ENCODE peak calls at places on chromosomes 5 and 9, in four cellular contexts. Q, Z, G and K are unnamed samples.

GRCh38 chr5:43301653-43302091 is 11.5 kb downstream of the HMGCS1 start:
- DNase-seq in G (no peak), Z (no peak), Q (no peak), K (no peak)

GRCh38 chr5:74028976-74029375 is 403.0 kb downstream of the ARHGEF28 start:
- DNase-seq in G (no peak), Q (no peak), Z (no peak), K (no peak)

GRCh38 chr9:129968690-129969485 is 74.1 kb downstream of the FNBP1 start:
- DNase-seq in Z (peak; percentile 47), Q (no peak), G (no peak), K (peak; percentile 85)

GRCh38 chr9:33127881-33128280 is 39.3 kb downstream of the B4GALT1 start:
- DNase-seq in Q (no peak), Z (no peak), G (no peak), K (no peak)

GRCh38 chr5:85614482-85614881 is 1003.3 kb upstream of the COX7C start:
- DNase-seq in Z (no peak), G (no peak), Q (no peak), K (no peak)

GRCh38 chr5:91296691-91297143 is 86.4 kb downstream of the ARRDC3 start:
- DNase-seq in G (no peak), Z (peak; percentile 44), Q (no peak), K (no peak)

GRCh38 chr9:14343948-14344547 is 30.1 kb upstream of the NFIB start:
- DNase-seq in Z (peak; percentile 33), G (no peak), Q (no peak), K (no peak)

GRCh38 chr9:31776471-31776870 is 608.0 kb upstream of the ACO1 start:
- DNase-seq in Q (no peak), G (no peak), Z (no peak), K (no peak)

GRCh38 chr9:137025120-137025966 is 2.7 kb downstream of the ABCA2 start:
- DNase-seq in Q (no peak), G (no peak), Z (no peak), K (no peak)

GRCh38 chr5:174159327-174160247 is 114.1 kb downstream of the NSG2 start:
- DNase-seq in Z (peak; percentile 76), Q (no peak), G (no peak), K (peak; percentile 38)

GRCh38 chr9:129183495-129184308 is 5.6 kb upstream of the IER5L start:
- DNase-seq in Z (peak; percentile 48), G (no peak), Q (no peak), K (no peak)

GRCh38 chr5:180389252-180390101 is 36.3 kb upstream of the GFPT2 start:
- DNase-seq in Z (no peak), G (no peak), Q (no peak), K (no peak)

GRCh38 chr5:149002053-149002452 is 60.8 kb downstream of the SH3TC2 start:
- DNase-seq in Z (peak; percentile 76), G (no peak), Q (no peak), K (peak; percentile 94)

GRCh38 chr5:68053202-68053601 is 162.4 kb upstream of the PIK3R1 start:
- DNase-seq in G (no peak), Q (no peak), Z (no peak), K (peak; percentile 20)

GRCh38 chr5:54900906-54901725 is 84.3 kb downstream of the ESM1 start:
- DNase-seq in Q (peak; percentile 74), G (no peak), Z (no peak), K (no peak)

GRCh38 chr5:67201897-67202549 is 5.4 kb upstream of the CD180 start:
- DNase-seq in G (no peak), Z (no peak), Q (no peak), K (no peak)

GRCh38 chr5:35859101-35859661 is 2.5 kb downstream of the IL7R start:
- DNase-seq in Q (no peak), G (peak; percentile 73), Z (no peak), K (no peak)

GRCh38 chr9:34783951-34784487 is 74.1 kb upstream of the CCL21 start:
- DNase-seq in Q (no peak), Z (no peak), G (no peak), K (no peak)

GRCh38 chr5:31362931-31363568 is 168.8 kb downstream of the DROSHA start:
- DNase-seq in Z (no peak), Q (no peak), G (no peak), K (no peak)

GRCh38 chr5:43601454-43602260 is 1.3 kb upstream of the NNT start:
- DNase-seq in G (no peak), Q (no peak), Z (no peak), K (peak; percentile 21)

GRCh38 chr9:98074119-98074990 is 17.8 kb downstream of the NANS start:
- DNase-seq in Z (peak; percentile 55), G (peak; percentile 60), Q (peak; percentile 52), K (peak; percentile 64)

GRCh38 chr5:91928751-91929521 is 545.8 kb upstream of the ARRDC3 start:
- DNase-seq in Q (no peak), Z (peak; percentile 11), G (no peak), K (peak; percentile 30)

GRCh38 chr5:78771260-78772240 is 123.0 kb upstream of the LHFPL2 start:
- DNase-seq in G (no peak), Z (no peak), Q (no peak), K (no peak)

GRCh38 chr9:113854310-113854709 is 21.8 kb upstream of the ZNF618 start:
- DNase-seq in Q (no peak), G (no peak), Z (no peak), K (peak; percentile 64)

GRCh38 chr5:174834081-174834480 is 109.7 kb downstream of the MSX2 start:
- DNase-seq in Z (no peak), Q (no peak), G (no peak), K (no peak)

GRCh38 chr9:19117039-19117716 is 10.1 kb downstream of the PLIN2 start:
- DNase-seq in Q (no peak), G (no peak), Z (no peak), K (no peak)

GRCh38 chr5:101590384-101590783 is 687.3 kb upstream of the ST8SIA4 start:
- DNase-seq in Q (no peak), Z (no peak), G (no peak), K (no peak)

GRCh38 chr9:27181381-27181780 is 72.4 kb downstream of the TEK start:
- DNase-seq in G (no peak), Z (no peak), Q (no peak), K (peak; percentile 61)

GRCh38 chr9:108812388-108812787 is 43.4 kb downstream of the ACTL7B start:
- DNase-seq in Z (no peak), Q (no peak), G (no peak), K (no peak)

GRCh38 chr5:136132087-136132486 is 558 bp upstream of the SMAD5 start:
- DNase-seq in G (no peak), Q (peak; percentile 25), Z (peak; percentile 19), K (peak; percentile 15)

GRCh38 chr9:110750272-110750671 is 81.7 kb downstream of the MUSK start:
- DNase-seq in Q (peak; percentile 72), G (no peak), Z (no peak), K (no peak)

GRCh38 chr9:135605238-135605781 is 34.0 kb downstream of the GLT6D1 start:
- DNase-seq in Z (no peak), Q (peak; percentile 4), G (no peak), K (no peak)

GRCh38 chr5:123107343-123108240 is 18.6 kb downstream of the PRDM6 start:
- DNase-seq in Z (no peak), G (no peak), Q (no peak), K (no peak)

GRCh38 chr5:56633950-56634349 is 181.4 kb upstream of the MAP3K1 start:
- DNase-seq in G (no peak), Q (no peak), Z (no peak), K (no peak)

GRCh38 chr5:95272530-95272929 is 12.4 kb downstream of the MCTP1 start:
- DNase-seq in G (no peak), Z (no peak), Q (no peak), K (no peak)

GRCh38 chr5:37837101-37838032 is 2.5 kb downstream of the GDNF start:
- DNase-seq in Z (peak; percentile 69), G (peak; percentile 12), Q (peak; percentile 80), K (peak; percentile 79)

GRCh38 chr5:77272206-77272605 is 61.7 kb downstream of the PDE8B start:
- DNase-seq in Z (no peak), G (no peak), Q (no peak), K (no peak)

GRCh38 chr9:120235081-120235480 is 344.9 kb downstream of the CDK5RAP2 start:
- DNase-seq in Q (no peak), Z (no peak), G (no peak), K (no peak)

DNA sequence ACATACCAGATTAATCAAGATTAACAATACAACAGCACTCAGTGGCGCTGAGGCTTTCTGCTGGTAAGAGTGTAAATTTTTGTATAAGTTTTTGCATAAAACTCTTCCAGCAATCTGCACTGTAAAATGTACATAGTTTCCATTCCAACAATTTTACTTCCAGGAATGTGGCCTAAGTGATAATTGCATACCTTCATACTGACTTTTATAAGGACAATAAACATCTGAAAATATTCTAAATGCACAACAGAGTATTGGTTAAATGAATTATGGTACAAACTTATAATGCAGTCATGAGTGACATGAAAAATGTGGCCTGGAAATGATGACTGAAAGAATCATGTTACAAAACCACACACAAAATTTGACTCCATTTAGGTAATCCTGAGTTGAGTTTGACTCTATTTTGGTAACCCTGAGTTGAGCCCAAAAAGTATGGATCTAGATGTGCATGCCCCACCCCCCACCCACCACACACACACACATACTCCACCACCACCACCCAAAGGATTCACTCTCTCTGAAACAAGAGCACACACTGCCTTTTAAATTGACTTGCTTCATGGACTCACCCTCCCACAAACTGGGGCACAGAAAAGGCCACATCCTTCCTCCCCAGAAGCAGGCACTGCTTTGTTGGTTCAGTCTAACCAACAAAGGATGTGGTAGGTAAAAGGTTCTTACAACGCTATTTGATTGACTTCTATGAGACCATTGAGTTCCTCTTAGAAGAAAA is 137.6 kb downstream of the SUSD1 start:
- DNase-seq in Q (no peak), G (peak; percentile 90), Z (no peak), K (no peak)
- H3K27ac ChIP-seq in Q (no peak overlapping the region), G (no peak overlapping the region), Z (peak overlapping the region; percentile 59), K (no peak overlapping the region)

GRCh38 chr9:102631559-102631958 is 363.6 kb upstream of the CYLC2 start:
- DNase-seq in G (no peak), Q (no peak), Z (peak; percentile 27), K (no peak)
- H3K9me3 ChIP-seq in G (no peaks in the 10 kb centered on the region), Q (no peaks in the 10 kb centered on the region), Z (peaks cover 4% of the 10 kb centered on the region), K (no peaks in the 10 kb centered on the region)

DNA sequence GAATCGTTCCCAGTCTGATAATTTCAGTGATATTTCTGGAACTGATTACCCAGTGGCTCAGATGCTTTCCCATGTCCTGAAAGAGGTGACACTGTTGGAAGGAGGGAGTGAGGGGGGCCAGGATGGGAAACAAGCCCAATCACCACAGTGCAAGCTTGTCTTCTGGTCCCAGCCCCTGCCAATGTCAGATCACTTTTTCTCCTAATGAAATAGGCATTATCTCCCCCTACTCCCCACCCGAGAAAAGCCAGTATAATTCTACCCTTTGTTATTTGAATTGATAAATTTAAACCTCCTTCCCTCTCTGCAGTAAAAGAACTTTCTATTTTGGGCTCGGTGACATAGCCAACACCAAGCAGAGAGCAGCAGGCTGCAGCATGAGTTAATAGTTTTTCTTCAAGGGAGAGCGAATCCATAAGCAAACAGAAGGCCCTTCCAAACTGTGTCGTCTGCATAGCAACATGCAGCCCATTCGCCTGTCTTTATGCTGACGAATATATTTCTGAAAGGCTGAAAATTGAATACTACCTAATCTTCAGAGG is 14.6 kb upstream of the PPP2CA start:
- DNase-seq in G (no peak), Q (no peak), Z (peak; percentile 58), K (peak; percentile 72)
- H3K27ac ChIP-seq in G (no peak overlapping the region), Q (peak overlapping the region; percentile 79), Z (peak overlapping the region; percentile 71), K (peak overlapping the region; percentile 84)

GRCh38 chr9:78963911-78964310 is 607.9 kb upstream of the TLE4 start:
- DNase-seq in Q (no peak), G (no peak), Z (no peak), K (no peak)
- H3K9me3 ChIP-seq in Q (no peaks in the 10 kb centered on the region), G (no peaks in the 10 kb centered on the region), Z (peaks cover 9% of the 10 kb centered on the region), K (no peaks in the 10 kb centered on the region)